ENCODE peak calls at places on chromosomes 2 and 18, in seven cellular contexts. I is T-helper 2 cell; E is activated naive CD4-positive, alpha-beta T cell treated with Interleukin-2 at 50 U/mL for 16 hours; U is COR-L47; P is RPMI7951; H is fibroblast of gingiva; V is A172. Q is an unnamed sample.

GRCh38 chr2:227460079-227460485 is 11.9 kb upstream of the AGFG1 start:
- DNase-seq in U (no peak), E (peak), P (peak), I (peak), H (no peak), V (peak), Q (peak)

GRCh38 chr2:178899664-178900063 is 92.4 kb upstream of the TTN start:
- DNase-seq in P (no peak), U (no peak), I (no peak), E (no peak), H (no peak), V (no peak), Q (no peak)

GRCh38 chr2:157835425-157835824 is 40.7 kb downstream of the ACVR1 start:
- DNase-seq in I (no peak), H (no peak), E (no peak), P (no peak), V (no peak), U (no peak), Q (no peak)

GRCh38 chr18:55290898-55291297 is 297.1 kb downstream of the TCF4 start:
- DNase-seq in V (peak), U (no peak), E (no peak), H (no peak), P (peak), I (no peak), Q (no peak)

GRCh38 chr2:9364791-9365497 is 58.4 kb downstream of the ITGB1BP1 start:
- DNase-seq in U (no peak), I (no peak), V (no peak), P (no peak), H (no peak), E (no peak), Q (no peak)

GRCh38 chr2:168338292-168338691 is 90.9 kb upstream of the STK39 start:
- DNase-seq in H (no peak), I (no peak), P (no peak), E (no peak), U (no peak), V (no peak), Q (no peak)

GRCh38 chr2:191316246-191316645 is 71.0 kb downstream of the MYO1B start:
- DNase-seq in P (peak), E (no peak), V (no peak), U (no peak), H (peak), I (no peak), Q (no peak)

GRCh38 chr2:238720232-238720672 is 127.6 kb upstream of the TWIST2 start:
- DNase-seq in E (peak), V (peak), P (peak), H (peak), I (peak), U (peak), Q (peak)

GRCh38 chr2:217832987-217833386 is 169.8 kb downstream of the TNS1 start:
- DNase-seq in I (no peak), H (no peak), U (no peak), V (no peak), E (no peak), P (no peak), Q (no peak)

GRCh38 chr2:63587814-63588384 is 378 bp downstream of the WDPCP start:
- DNase-seq in I (no peak), H (no peak), U (no peak), P (peak), V (peak), E (no peak), Q (no peak)

Q was measured in activated CD4-positive, alpha-beta memory T cell treated with anti-CD3 and anti-CD28 coated beads, Interleukin-2, amount 10 ng/mL, durations not matched to agents 7 days and 5 days.